ENCODE peak calls at places on chromosomes 7 and 10, in nine cellular contexts. Y is CD8-positive, alpha-beta T cell; P is HCT116; I is lower lobe of right lung; A is SJSA1; Q is heart right ventricle; E is left ventricle myocardium inferior; D is body of pancreas; K is Karpas-422. T is an unnamed sample. For H3K4me1, the result is how much of the 10 kb centered on the place peaks cover.

GRCh38 chr7:120395526-120396019 is 122.6 kb downstream of the KCND2 start:
- DNase-seq in Y (no peak), P (no peak), I (no peak), A (no peak), Q (no peak), E (no peak), D (no peak), K (no peak), T (no peak)

GRCh38 chr7:1226155-1226901 is 6.3 kb upstream of the UNCX start:
- DNase-seq in Y (no peak), P (no peak), I (no peak), A (no peak), Q (no peak), E (no peak), D (no peak), K (no peak), T (no peak)

GRCh38 chr10:64096941-64097340 is 575.7 kb downstream of the REEP3 start:
- DNase-seq in Y (no peak), P (no peak), I (no peak), A (no peak), Q (no peak), E (no peak), D (no peak), K (no peak), T (no peak)

GRCh38 chr10:3365630-3366029 is 193.0 kb upstream of the PITRM1 start:
- DNase-seq in Y (no peak), P (no peak), I (no peak), A (no peak), Q (no peak), E (no peak), D (no peak), K (no peak), T (no peak)

GRCh38 chr7:105639677-105640493 is 58.6 kb upstream of the EFCAB10 start:
- DNase-seq in Y (no peak), P (no peak), I (no peak), A (no peak), Q (no peak), E (no peak), D (no peak), K (no peak), T (no peak)

GRCh38 chr10:94138391-94138790 is 144.7 kb downstream of the PLCE1 start:
- DNase-seq in Y (no peak), P (no peak), I (no peak), A (no peak), Q (no peak), E (no peak), D (no peak), K (no peak), T (no peak)

GRCh38 chr10:117166420-117167345 is 28.6 kb upstream of the VAX1 start:
- DNase-seq in Y (no peak), P (no peak), I (no peak), A (no peak), Q (no peak), E (no peak), D (no peak), K (no peak), T (no peak)

GRCh38 chr7:41955475-41956243 is 252.8 kb upstream of the INHBA start:
- DNase-seq in Y (no peak), P (no peak), I (peak), A (peak), Q (peak), E (peak), D (peak), K (no peak), T (peak)

GRCh38 chr7:47814905-47815613 is 133.2 kb downstream of the PKD1L1 start:
- DNase-seq in Y (no peak), P (no peak), I (no peak), A (peak), Q (no peak), E (no peak), D (no peak), K (no peak), T (no peak)

GRCh38 chr10:28558923-28559508 is 26.1 kb downstream of the WAC start:
- DNase-seq in Y (no peak), P (no peak), I (no peak), A (no peak), Q (no peak), E (no peak), D (no peak), K (no peak), T (no peak)

GRCh38 chr10:125568156-125568555 is 114.8 kb downstream of the TEX36 start:
- DNase-seq in Y (no peak), P (no peak), I (no peak), A (no peak), Q (no peak), E (no peak), D (no peak), K (no peak), T (no peak)

GRCh38 chr10:94364480-94364879 is 1.7 kb upstream of the NOC3L start:
- DNase-seq in Y (no peak), P (no peak), I (no peak), A (no peak), Q (no peak), E (no peak), D (no peak), K (no peak), T (no peak)

GRCh38 chr7:2738110-2738509 is 50.1 kb downstream of the AMZ1 start:
- DNase-seq in Y (no peak), P (no peak), I (no peak), A (no peak), Q (no peak), E (no peak), D (no peak), K (peak), T (no peak)

GRCh38 chr7:20798081-20798693 is 11.5 kb upstream of the SP8 start:
- DNase-seq in Y (no peak), P (peak), I (peak), A (peak), Q (peak), E (no peak), D (peak), K (peak), T (no peak)

GRCh38 chr7:143391462-143392404 is 10.6 kb downstream of the ZYX start:
- DNase-seq in Y (no peak), P (no peak), I (no peak), A (no peak), Q (peak), E (peak), D (no peak), K (no peak), T (no peak)

GRCh38 chr10:79985481-79986072 is 36.7 kb upstream of the SFTPD start:
- DNase-seq in Y (no peak), P (no peak), I (no peak), A (no peak), Q (no peak), E (no peak), D (no peak), K (no peak), T (peak)

GRCh38 chr7:154795437-154795836 is 207.5 kb downstream of the PAXIP1 start:
- DNase-seq in Y (no peak), P (no peak), I (no peak), A (no peak), Q (no peak), E (no peak), D (no peak), K (no peak), T (no peak)

GRCh38 chr7:105745681-105746330 is 130.6 kb downstream of the ATXN7L1 start:
- DNase-seq in Y (no peak), P (no peak), I (no peak), A (no peak), Q (no peak), E (no peak), D (no peak), K (no peak), T (no peak)

GRCh38 chr7:135825406-135825805 is 76.8 kb upstream of the FAM180A start:
- DNase-seq in Y (no peak), P (no peak), I (no peak), A (no peak), Q (no peak), E (no peak), D (no peak), K (no peak), T (no peak)

GRCh38 chr7:1197997-1198632 is 34.6 kb upstream of the UNCX start:
- DNase-seq in Y (no peak), P (no peak), I (no peak), A (no peak), Q (no peak), E (no peak), D (no peak), K (no peak), T (no peak)

GRCh38 chr10:34124522-34125035 is 690.5 kb downstream of the PARD3 start:
- DNase-seq in Y (no peak), P (peak), I (no peak), A (peak), Q (no peak), E (no peak), D (no peak), K (no peak), T (peak)

GRCh38 chr7:261341-262250 is 28.4 kb upstream of the FOXL3 start:
- DNase-seq in Y (no peak), P (no peak), I (peak), A (no peak), Q (no peak), E (peak), D (no peak), K (no peak), T (no peak)

GRCh38 chr10:24912214-24912613 is 40.2 kb downstream of the PRTFDC1 start:
- DNase-seq in Y (no peak), P (no peak), I (no peak), A (no peak), Q (no peak), E (no peak), D (no peak), K (no peak), T (no peak)

GRCh38 chr10:76209135-76209534 is 777.7 kb downstream of the LRMDA start:
- DNase-seq in Y (no peak), P (no peak), I (no peak), A (no peak), Q (no peak), E (no peak), D (no peak), K (no peak), T (no peak)

GRCh38 chr7:153954477-153954876 is 97.7 kb upstream of the DPP6 start:
- DNase-seq in Y (no peak), P (no peak), I (no peak), A (no peak), Q (no peak), E (no peak), D (no peak), K (no peak), T (no peak)

GRCh38 chr10:73553316-73553715 is 37.8 kb downstream of the USP54 start:
- DNase-seq in Y (no peak), P (no peak), I (no peak), A (no peak), Q (no peak), E (peak), D (peak), K (no peak), T (no peak)

GRCh38 chr7:75889223-75889825 is 10.5 kb downstream of the RHBDD2 start:
- DNase-seq in Y (no peak), P (no peak), I (no peak), A (peak), Q (no peak), E (no peak), D (no peak), K (no peak), T (no peak)

GRCh38 chr10:102704915-102705314 is 9.3 kb downstream of the ARL3 start:
- DNase-seq in Y (no peak), P (no peak), I (no peak), A (peak), Q (no peak), E (no peak), D (no peak), K (no peak), T (peak)

GRCh38 chr7:86962623-86963022 is 96.8 kb downstream of the ELAPOR2 start:
- DNase-seq in Y (no peak), P (no peak), I (no peak), A (no peak), Q (no peak), E (no peak), D (no peak), K (no peak), T (no peak)

GRCh38 chr10:36721851-36722250 is 403.5 kb upstream of the ANKRD30A start:
- DNase-seq in Y (no peak), P (no peak), I (no peak), A (no peak), Q (no peak), E (no peak), D (no peak), K (no peak), T (peak)

GRCh38 chr7:20892776-20893175 is 106.1 kb upstream of the SP8 start:
- DNase-seq in Y (no peak), P (no peak), I (no peak), A (no peak), Q (no peak), E (no peak), D (no peak), K (no peak), T (no peak)

GRCh38 chr10:5534051-5534821 is 9.5 kb downstream of the CALML3 start:
- DNase-seq in Y (no peak), P (no peak), I (peak), A (no peak), Q (no peak), E (no peak), D (no peak), K (no peak), T (no peak)

GRCh38 chr7:138158739-138159528 is 82.7 kb downstream of the AKR1D1 start:
- DNase-seq in Y (no peak), P (no peak), I (no peak), A (no peak), Q (no peak), E (no peak), D (no peak), K (no peak), T (no peak)

GRCh38 chr10:58302259-58302658 is 32.5 kb upstream of the UBE2D1 start:
- DNase-seq in Y (no peak), P (no peak), I (no peak), A (no peak), Q (no peak), E (no peak), D (no peak), K (no peak), T (no peak)

GRCh38 chr10:58304099-58304633 is 30.6 kb upstream of the UBE2D1 start:
- DNase-seq in Y (no peak), P (no peak), I (no peak), A (no peak), Q (no peak), E (no peak), D (no peak), K (no peak), T (no peak)

GRCh38 chr10:58305821-58306220 is 29.0 kb upstream of the UBE2D1 start:
- DNase-seq in Y (no peak), P (no peak), I (no peak), A (no peak), Q (no peak), E (no peak), D (no peak), K (no peak), T (no peak)

GRCh38 chr10:58299580-58299979 is 30.6 kb downstream of the CISD1 start:
- DNase-seq in Y (peak), P (peak), I (no peak), A (peak), Q (no peak), E (no peak), D (peak), K (peak), T (peak)

DNA sequence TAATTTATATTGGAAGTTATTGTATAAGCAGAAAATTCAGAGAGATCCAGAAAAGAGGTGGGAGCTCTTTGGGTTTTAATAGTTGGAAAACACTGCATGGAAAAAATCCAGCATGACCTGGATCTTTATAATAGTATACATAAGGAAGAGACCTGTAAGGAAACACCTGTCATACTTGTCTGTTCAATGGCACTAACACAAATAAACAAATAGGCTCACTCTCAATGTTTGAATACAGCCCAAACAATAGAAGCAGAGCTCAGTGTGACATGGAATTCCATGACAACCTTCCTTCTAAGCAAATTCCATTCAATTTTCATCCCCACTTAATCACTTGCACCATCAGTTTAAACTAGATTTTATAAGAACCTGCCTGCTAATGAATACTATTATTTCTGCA is 31.7 kb downstream of the CISD1 start:
- DNase-seq in Y (no peak), P (no peak), I (no peak), A (no peak), Q (no peak), E (no peak), D (no peak), K (no peak), T (no peak)
- H3K4me1 ChIP-seq in Y (under half), P (under half), I (under half), A (under half), Q (under half), E (under half), D (under half), K (under half), T (under half)

DNA sequence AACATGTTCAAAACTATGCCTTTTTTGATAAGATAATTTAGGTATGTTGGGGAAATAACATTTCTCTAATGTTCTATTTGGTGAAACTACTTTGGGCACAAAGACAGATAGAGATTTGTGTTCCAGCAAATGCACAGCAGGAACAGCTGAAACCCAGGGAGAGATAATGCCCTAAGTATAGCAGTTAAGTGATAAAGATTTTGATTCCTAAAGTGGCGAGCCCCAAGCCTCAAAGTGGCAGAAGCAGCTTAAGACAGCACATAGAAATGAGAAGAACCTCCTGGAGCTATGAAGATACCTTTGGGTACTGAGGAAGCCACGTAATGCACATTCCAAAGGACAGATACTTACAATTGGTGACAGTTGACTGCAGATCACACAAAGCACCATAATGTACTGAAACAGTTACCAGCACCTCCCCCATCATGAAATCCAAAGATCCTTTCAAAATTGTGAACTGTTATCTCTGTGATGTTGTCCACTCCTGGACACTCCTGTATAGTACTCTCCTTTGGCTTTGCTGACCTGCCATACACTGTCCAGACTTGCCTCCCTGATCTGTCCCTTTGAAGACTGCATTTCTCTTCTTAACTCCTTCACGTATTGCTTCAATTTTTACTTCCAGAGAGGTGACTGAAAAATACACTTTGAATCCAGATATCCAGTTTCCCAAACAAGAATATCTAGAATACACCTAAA is 62.9 kb downstream of the CHRM2 start:
- DNase-seq in Y (no peak), P (no peak), I (no peak), A (no peak), Q (no peak), E (no peak), D (no peak), K (no peak), T (peak)
- H3K27ac ChIP-seq in Y (no peak), P (no peak), I (no peak), A (no peak), Q (peak), E (peak), D (no peak), K (no peak), T (peak)

GRCh38 chr7:144484445-144484844 is 81.0 kb upstream of the NOBOX start:
- DNase-seq in Y (no peak), P (no peak), I (no peak), A (no peak), Q (no peak), E (no peak), D (no peak), K (no peak), T (no peak)
- H3K4me1 ChIP-seq in Y (under half), P (under half), I (under half), A (under half), Q (under half), E (under half), D (under half), K (under half), T (under half)

DNA sequence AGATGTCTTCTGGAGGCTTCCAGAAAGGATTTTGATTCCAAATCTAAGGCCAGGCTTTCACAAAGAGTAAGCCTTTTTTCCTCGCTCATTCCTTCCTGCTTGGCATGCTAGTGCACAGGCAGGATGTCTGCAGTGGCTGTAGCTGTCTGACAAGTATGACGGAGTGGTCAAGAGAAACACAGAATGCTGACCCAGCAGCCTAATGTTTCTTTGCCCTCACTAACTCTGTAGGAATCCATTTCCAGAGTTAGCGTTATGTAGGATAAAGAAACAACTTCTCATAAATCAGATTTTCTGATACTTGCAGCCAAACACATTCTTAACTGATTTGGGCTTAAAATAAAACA is 190.8 kb upstream of the AGK start:
- DNase-seq in Y (no peak), P (no peak), I (no peak), A (no peak), Q (no peak), E (no peak), D (no peak), K (no peak), T (no peak)
- H3K27ac ChIP-seq in Y (no peak), P (no peak), I (no peak), A (no peak), Q (no peak), E (no peak), D (no peak), K (no peak), T (no peak)

DNA sequence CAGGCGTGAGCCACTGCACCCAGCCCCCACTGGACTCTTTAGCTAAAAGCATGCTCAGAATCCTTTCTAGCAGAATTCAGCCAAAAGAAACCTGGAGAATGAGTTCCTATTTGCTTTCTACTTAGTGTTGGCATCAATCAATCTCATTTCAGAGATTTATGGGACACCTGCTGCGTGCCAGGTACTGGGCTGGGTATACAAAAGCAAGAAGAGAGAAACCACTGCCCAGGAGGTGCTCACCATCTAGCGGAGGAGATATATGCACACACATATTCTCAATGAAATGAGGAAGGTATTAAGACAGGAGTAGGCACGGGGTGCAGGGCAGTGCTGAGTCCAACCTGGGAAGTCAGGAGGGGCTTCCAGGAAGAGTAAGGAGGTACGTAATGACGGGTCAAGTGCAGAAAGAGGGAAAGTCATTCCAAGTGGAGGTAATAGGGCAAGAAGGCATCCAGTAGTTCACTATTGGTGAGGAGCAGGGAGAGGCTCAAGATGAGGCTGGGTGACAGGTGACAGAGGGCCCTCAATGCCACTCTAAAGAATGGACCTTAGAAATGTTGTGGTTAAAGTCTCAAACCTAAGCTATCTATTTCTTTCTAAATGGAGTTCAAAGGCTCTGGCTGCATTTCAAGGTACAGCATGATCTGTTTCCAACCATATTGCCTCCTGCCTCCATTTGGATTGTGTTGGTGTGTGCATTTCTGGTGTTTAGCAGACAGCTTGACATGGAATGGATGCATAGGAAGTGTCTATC is 22.1 kb downstream of the ABLIM1 start:
- DNase-seq in Y (no peak), P (no peak), I (no peak), A (no peak), Q (no peak), E (no peak), D (no peak), K (no peak), T (no peak)
- H3K4me1 ChIP-seq in Y (under half), P (under half), I (under half), A (half or more), Q (half or more), E (half or more), D (under half), K (under half), T (half or more)

T was measured in cardiac muscle cell.